ENCODE peak calls at places on chromosome 9, in nine cellular contexts. R is uterus, S is body of pancreas, Z is A549, W is GM13976, A is epithelial cell of esophagus, D is vagina, J is foreskin keratinocyte, N is mesothelial cell of epicardium. B is an unnamed sample.

GRCh38 chr9:91865041-91865440 is 85.0 kb downstream of the ROR2 start:
- DNase-seq in R (no peak), S (no peak), Z (no peak), W (no peak), A (no peak), D (no peak), J (no peak), N (no peak), B (no peak)

GRCh38 chr9:70672136-70672535 is 257.7 kb upstream of the KLF9 start:
- DNase-seq in R (no peak), S (no peak), Z (no peak), W (no peak), A (no peak), D (no peak), J (no peak), N (no peak), B (no peak)

GRCh38 chr9:127076860-127077657 is 45.4 kb downstream of the ANGPTL2 start:
- DNase-seq in R (no peak), S (no peak), Z (no peak), W (no peak), A (no peak), D (no peak), J (no peak), N (no peak), B (no peak)

GRCh38 chr9:33620738-33621439 is 96.8 kb downstream of the ANKRD18B start:
- DNase-seq in R (no peak), S (no peak), Z (no peak), W (no peak), A (peak), D (no peak), J (peak), N (no peak), B (no peak)

GRCh38 chr9:89640391-89640790 is 35.6 kb downstream of the GADD45G start:
- DNase-seq in R (no peak), S (peak), Z (no peak), W (no peak), A (no peak), D (no peak), J (no peak), N (no peak), B (no peak)

GRCh38 chr9:81372628-81373191 is 316.6 kb downstream of the TLE1 start:
- DNase-seq in R (no peak), S (no peak), Z (no peak), W (no peak), A (no peak), D (no peak), J (no peak), N (no peak), B (no peak)

GRCh38 chr9:70614786-70615565 is 200.5 kb upstream of the KLF9 start:
- DNase-seq in R (no peak), S (no peak), Z (no peak), W (no peak), A (no peak), D (no peak), J (no peak), N (no peak), B (no peak)

GRCh38 chr9:95292226-95292625 is 25.3 kb downstream of the FANCC start:
- DNase-seq in R (no peak), S (no peak), Z (no peak), W (no peak), A (no peak), D (no peak), J (no peak), N (no peak), B (no peak)

GRCh38 chr9:132481467-132481866 is 71.5 kb downstream of the CFAP77 start:
- DNase-seq in R (no peak), S (no peak), Z (no peak), W (no peak), A (no peak), D (no peak), J (no peak), N (no peak), B (no peak)

GRCh38 chr9:98479967-98480847 is 224.8 kb upstream of the TBC1D2 start:
- DNase-seq in R (no peak), S (no peak), Z (peak), W (no peak), A (peak), D (no peak), J (no peak), N (no peak), B (no peak)

GRCh38 chr9:34124923-34125322 is 1.6 kb downstream of the DCAF12 start:
- DNase-seq in R (no peak), S (no peak), Z (no peak), W (no peak), A (peak), D (no peak), J (no peak), N (no peak), B (no peak)

GRCh38 chr9:14198544-14199510 is 115.1 kb downstream of the NFIB start:
- DNase-seq in R (peak), S (peak), Z (no peak), W (no peak), A (peak), D (no peak), J (no peak), N (no peak), B (no peak)

GRCh38 chr9:18707078-18707477 is 233.1 kb downstream of the ADAMTSL1 start:
- DNase-seq in R (no peak), S (no peak), Z (no peak), W (no peak), A (no peak), D (no peak), J (no peak), N (no peak), B (no peak)

GRCh38 chr9:121650220-121651013 is 1.0 kb upstream of the DAB2IP start:
- DNase-seq in R (peak), S (peak), Z (no peak), W (no peak), A (peak), D (no peak), J (no peak), N (peak), B (peak)

GRCh38 chr9:83336696-83337095 is 201.5 kb downstream of the FRMD3 start:
- DNase-seq in R (no peak), S (no peak), Z (no peak), W (no peak), A (no peak), D (no peak), J (no peak), N (no peak), B (no peak)

GRCh38 chr9:133873006-133873780 is 118.9 kb downstream of the VAV2 start:
- DNase-seq in R (no peak), S (no peak), Z (no peak), W (no peak), A (peak), D (no peak), J (no peak), N (no peak), B (no peak)

GRCh38 chr9:37340961-37341360 is 81.5 kb upstream of the GRHPR start:
- DNase-seq in R (no peak), S (no peak), Z (no peak), W (no peak), A (no peak), D (no peak), J (no peak), N (no peak), B (no peak)

GRCh38 chr9:80811003-80811402 is 878.3 kb downstream of the TLE1 start:
- DNase-seq in R (no peak), S (no peak), Z (no peak), W (no peak), A (peak), D (no peak), J (peak), N (no peak), B (no peak)

GRCh38 chr9:91360551-91361293 is 996 bp downstream of the AUH start:
- DNase-seq in R (no peak), S (no peak), Z (no peak), W (peak), A (no peak), D (no peak), J (no peak), N (no peak), B (no peak)

GRCh38 chr9:97688654-97689053 is 8.5 kb downstream of the XPA start:
- DNase-seq in R (no peak), S (no peak), Z (no peak), W (no peak), A (no peak), D (no peak), J (no peak), N (no peak), B (no peak)

GRCh38 chr9:127224178-127224882 is 40.2 kb upstream of the GARNL3 start:
- DNase-seq in R (peak), S (peak), Z (peak), W (peak), A (peak), D (no peak), J (peak), N (peak), B (peak)

GRCh38 chr9:128689820-128690683 is 1.0 kb downstream of the SET start:
- DNase-seq in R (peak), S (peak), Z (peak), W (peak), A (peak), D (no peak), J (no peak), N (no peak), B (no peak)

GRCh38 chr9:86408121-86408520 is 53.9 kb upstream of the TUT7 start:
- DNase-seq in R (no peak), S (no peak), Z (no peak), W (no peak), A (peak), D (no peak), J (peak), N (no peak), B (no peak)

GRCh38 chr9:5801739-5802113 is 31.2 kb downstream of the ERMP1 start:
- DNase-seq in R (no peak), S (no peak), Z (no peak), W (no peak), A (no peak), D (no peak), J (no peak), N (no peak), B (no peak)

GRCh38 chr9:88174324-88174723 is 36.0 kb upstream of the SPATA31C2 start:
- DNase-seq in R (no peak), S (no peak), Z (no peak), W (no peak), A (peak), D (no peak), J (no peak), N (no peak), B (no peak)

GRCh38 chr9:132800038-132800648 is 77.9 kb downstream of the AK8 start:
- DNase-seq in R (peak), S (peak), Z (peak), W (peak), A (peak), D (peak), J (peak), N (peak), B (peak)

GRCh38 chr9:99352786-99353185 is 130.7 kb downstream of the SEC61B start:
- DNase-seq in R (no peak), S (no peak), Z (no peak), W (no peak), A (no peak), D (no peak), J (no peak), N (no peak), B (no peak)

GRCh38 chr9:98805506-98806272 is 1.8 kb upstream of the GALNT12 start:
- DNase-seq in R (no peak), S (no peak), Z (no peak), W (no peak), A (peak), D (no peak), J (peak), N (no peak), B (no peak)

GRCh38 chr9:13524245-13524644 is 244.8 kb upstream of the MPDZ start:
- DNase-seq in R (no peak), S (no peak), Z (no peak), W (no peak), A (peak), D (no peak), J (no peak), N (no peak), B (no peak)

GRCh38 chr9:112443200-112443599 is 43.4 kb upstream of the KIAA1958 start:
- DNase-seq in R (no peak), S (peak), Z (no peak), W (no peak), A (peak), D (no peak), J (no peak), N (no peak), B (no peak)

GRCh38 chr9:111349766-111350165 is 19.7 kb upstream of the OR2K2 start:
- DNase-seq in R (no peak), S (no peak), Z (no peak), W (no peak), A (no peak), D (no peak), J (no peak), N (no peak), B (no peak)

GRCh38 chr9:108278341-108278740 is 577.4 kb downstream of the ACTL7B start:
- DNase-seq in R (no peak), S (no peak), Z (no peak), W (no peak), A (peak), D (no peak), J (no peak), N (no peak), B (no peak)

GRCh38 chr9:8857330-8858249 is 1058.0 kb upstream of the DMAC1 start:
- DNase-seq in R (peak), S (peak), Z (no peak), W (peak), A (peak), D (no peak), J (no peak), N (peak), B (peak)

GRCh38 chr9:8856686-8857329 is 1057.2 kb upstream of the DMAC1 start:
- DNase-seq in R (no peak), S (no peak), Z (no peak), W (no peak), A (no peak), D (no peak), J (no peak), N (peak), B (no peak)

GRCh38 chr9:8858250-8859161 is 1058.9 kb upstream of the DMAC1 start:
- DNase-seq in R (peak), S (no peak), Z (no peak), W (no peak), A (no peak), D (no peak), J (no peak), N (peak), B (peak)

GRCh38 chr9:8852301-8852864 is 1052.8 kb upstream of the DMAC1 start:
- DNase-seq in R (no peak), S (no peak), Z (no peak), W (no peak), A (no peak), D (no peak), J (no peak), N (no peak), B (no peak)

GRCh38 chr9:8855046-8855445 is 1055.5 kb upstream of the DMAC1 start:
- DNase-seq in R (no peak), S (no peak), Z (no peak), W (no peak), A (no peak), D (no peak), J (no peak), N (no peak), B (no peak)
- TF ChIP-seq CTCF in R (no peak), S (no peak), Z (no peak), W (no peak), A (peak), D (no peak), J (peak), N (no peak), B (peak)

GRCh38 chr9:103928452-103928851 is 165.7 kb upstream of the SMC2 start:
- DNase-seq in R (no peak), S (no peak), Z (no peak), W (no peak), A (peak), D (no peak), J (no peak), N (no peak), B (no peak)
- TF ChIP-seq CTCF in R (no peak), S (no peak), Z (no peak), W (no peak), A (peak), D (no peak), J (no peak), N (no peak), B (no peak)

GRCh38 chr9:135358161-135358940 is 121.2 kb upstream of the PPP1R26 start:
- DNase-seq in R (no peak), S (no peak), Z (no peak), W (no peak), A (no peak), D (no peak), J (no peak), N (no peak), B (no peak)
- TF ChIP-seq CTCF in R (no peak), S (no peak), Z (no peak), W (no peak), A (no peak), D (no peak), J (no peak), N (no peak), B (no peak)

GRCh38 chr9:136991993-136992818 is at the start of gene PAXX:
- DNase-seq in R (peak), S (peak), Z (peak), W (peak), A (peak), D (no peak), J (peak), N (peak), B (peak)
- TF ChIP-seq CTCF in R (peak), S (peak), Z (no peak), W (no peak), A (no peak), D (no peak), J (no peak), N (no peak), B (no peak)

GRCh38 chr9:79432485-79432884 is 139.3 kb upstream of the TLE4 start:
- DNase-seq in R (no peak), S (no peak), Z (peak), W (no peak), A (peak), D (no peak), J (no peak), N (no peak), B (no peak)
- TF ChIP-seq CTCF in R (no peak), S (no peak), Z (no peak), W (no peak), A (peak), D (no peak), J (no peak), N (no peak), B (peak)